ENCODE peak calls at places on chromosomes 4 and X, in ten cellular contexts. S, Z, B, O, T, J, P, I, X and A are unnamed samples.

GRCh38 chrX:19740744-19741143 is 146.7 kb downstream of the SH3KBP1 start:
- DNase-seq in S (no peak), Z (no peak), B (no peak), O (no peak), T (no peak), J (no peak), P (no peak), I (no peak), X (no peak), A (no peak)

GRCh38 chr4:6926681-6927478 is 17.3 kb downstream of the TBC1D14 start:
- DNase-seq in S (no peak), Z (no peak), B (peak; percentile 30), O (peak; percentile 66), T (no peak), J (peak; percentile 60), P (no peak), I (peak; percentile 59), X (peak; percentile 43), A (peak; percentile 83)

GRCh38 chr4:184406915-184407314 is 67.4 kb downstream of the IRF2 start:
- DNase-seq in S (no peak), Z (no peak), B (no peak), O (no peak), T (no peak), J (no peak), P (no peak), I (no peak), X (no peak), A (no peak)

GRCh38 chr4:40750461-40751258 is 905 bp downstream of the NSUN7 start:
- DNase-seq in S (peak; percentile 30), Z (peak; percentile 41), B (no peak), O (no peak), T (no peak), J (no peak), P (peak; percentile 5), I (no peak), X (no peak), A (no peak)

GRCh38 chr4:94412019-94413017 is 39.4 kb upstream of the PDLIM5 start:
- DNase-seq in S (peak; percentile 70), Z (no peak), B (no peak), O (no peak), T (no peak), J (peak; percentile 79), P (peak; percentile 37), I (peak; percentile 13), X (no peak), A (no peak)

GRCh38 chr4:56655627-56656345 is 25.3 kb downstream of the HOPX start:
- DNase-seq in S (no peak), Z (peak; percentile 43), B (peak; percentile 43), O (no peak), T (no peak), J (no peak), P (no peak), I (peak; percentile 57), X (peak; percentile 31), A (peak; percentile 47)

GRCh38 chrX:150044556-150044955 is 106.3 kb upstream of the EOLA2 start:
- DNase-seq in S (peak; percentile 82), Z (no peak), B (no peak), O (no peak), T (no peak), J (no peak), P (no peak), I (no peak), X (no peak), A (no peak)

GRCh38 chr4:181308476-181309170 is 934.6 kb upstream of the TENM3 start:
- DNase-seq in S (no peak), Z (no peak), B (no peak), O (no peak), T (no peak), J (no peak), P (no peak), I (no peak), X (no peak), A (no peak)

GRCh38 chrX:25015486-25016360 is at the start of gene ARX:
- DNase-seq in S (no peak), Z (peak; percentile 79), B (peak; percentile 30), O (peak; percentile 67), T (peak; percentile 27), J (peak; percentile 42), P (no peak), I (peak; percentile 86), X (no peak), A (peak; percentile 54)

GRCh38 chrX:137031039-137031438 is 2.8 kb downstream of the GPR101 start:
- DNase-seq in S (no peak), Z (no peak), B (no peak), O (no peak), T (no peak), J (no peak), P (no peak), I (no peak), X (no peak), A (no peak)

GRCh38 chr4:85302756-85303155 is 172.2 kb upstream of the ARHGAP24 start:
- DNase-seq in S (no peak), Z (no peak), B (no peak), O (no peak), T (no peak), J (no peak), P (no peak), I (no peak), X (no peak), A (no peak)

GRCh38 chrX:45421806-45422205 is 221.1 kb upstream of the DIPK2B start:
- DNase-seq in S (peak; percentile 43), Z (no peak), B (no peak), O (no peak), T (no peak), J (no peak), P (no peak), I (no peak), X (no peak), A (no peak)

GRCh38 chrX:20529711-20530110 is 263.0 kb upstream of the RPS6KA3 start:
- DNase-seq in S (no peak), Z (no peak), B (no peak), O (no peak), T (no peak), J (no peak), P (no peak), I (no peak), X (no peak), A (no peak)

GRCh38 chr4:53601251-53601764 is 10.0 kb upstream of the LNX1 start:
- DNase-seq in S (no peak), Z (peak; percentile 56), B (no peak), O (peak; percentile 69), T (peak; percentile 17), J (no peak), P (peak; percentile 91), I (no peak), X (no peak), A (no peak)

GRCh38 chrX:38768079-38768478 is 33.2 kb upstream of the MID1IP1 start:
- DNase-seq in S (peak; percentile 31), Z (no peak), B (no peak), O (peak; percentile 34), T (no peak), J (peak; percentile 33), P (peak; percentile 15), I (peak; percentile 7), X (no peak), A (no peak)

GRCh38 chrX:107118322-107119147 is at the start of gene RBM41:
- DNase-seq in S (peak; percentile 86), Z (peak; percentile 45), B (peak; percentile 57), O (peak; percentile 85), T (peak; percentile 76), J (peak; percentile 67), P (peak; percentile 86), I (peak; percentile 51), X (peak; percentile 52), A (peak; percentile 86)

GRCh38 chr4:76579596-76580375 is 144.8 kb downstream of the SHROOM3 start:
- DNase-seq in S (no peak), Z (no peak), B (no peak), O (no peak), T (no peak), J (no peak), P (peak; percentile 79), I (no peak), X (no peak), A (no peak)

GRCh38 chr4:82780398-82781231 is 18.0 kb downstream of the SCD5 start:
- DNase-seq in S (peak; percentile 63), Z (no peak), B (no peak), O (no peak), T (peak; percentile 83), J (peak; percentile 59), P (peak; percentile 97), I (no peak), X (no peak), A (no peak)

GRCh38 chrX:64662876-64663275 is 267.6 kb upstream of the MTMR8 start:
- DNase-seq in S (no peak), Z (no peak), B (no peak), O (no peak), T (no peak), J (no peak), P (no peak), I (no peak), X (no peak), A (no peak)

GRCh38 chr4:43425206-43425605 is 532.7 kb downstream of the GRXCR1 start:
- DNase-seq in S (no peak), Z (no peak), B (no peak), O (no peak), T (no peak), J (no peak), P (no peak), I (no peak), X (no peak), A (no peak)

GRCh38 chr4:92234393-92235176 is 69.2 kb upstream of the GRID2 start:
- DNase-seq in S (peak; percentile 72), Z (no peak), B (no peak), O (no peak), T (no peak), J (peak; percentile 100), P (no peak), I (peak; percentile 53), X (no peak), A (no peak)

GRCh38 chr4:165461176-165461835 is 82.5 kb downstream of the CPE start:
- DNase-seq in S (peak; percentile 75), Z (no peak), B (no peak), O (no peak), T (peak; percentile 38), J (peak; percentile 75), P (no peak), I (peak; percentile 65), X (no peak), A (no peak)